ENCODE peak calls at places on chromosomes 7 and 10, in six cellular contexts. One of them, this sample, is unnamed.

GRCh38 chr7:147276783-147277370 is 1160.3 kb downstream of the CNTNAP2 start:
- DNase-seq in breast epithelium: no peak
- DNase-seq in stomach: no peak
- DNase-seq in Peyer's patch: no peak
- DNase-seq in uterus: no peak
- DNase-seq in ovary: no peak
- DNase-seq in this sample: no peak

GRCh38 chr10:73577788-73578187 is 13.4 kb downstream of the USP54 start:
- DNase-seq in breast epithelium: peak
- DNase-seq in stomach: peak
- DNase-seq in Peyer's patch: no peak
- DNase-seq in uterus: peak
- DNase-seq in ovary: peak
- DNase-seq in this sample: no peak

GRCh38 chr7:81260152-81260551 is 341.3 kb upstream of the SEMA3C start:
- DNase-seq in breast epithelium: no peak
- DNase-seq in stomach: no peak
- DNase-seq in Peyer's patch: no peak
- DNase-seq in uterus: no peak
- DNase-seq in ovary: no peak
- DNase-seq in this sample: no peak

GRCh38 chr10:102620615-102621417 is 23.5 kb upstream of the TRIM8 start:
- DNase-seq in breast epithelium: no peak
- DNase-seq in stomach: no peak
- DNase-seq in Peyer's patch: no peak
- DNase-seq in uterus: no peak
- DNase-seq in ovary: no peak
- DNase-seq in this sample: no peak

GRCh38 chr7:6350057-6350752 is 77.8 kb upstream of the CYTH3 start:
- DNase-seq in breast epithelium: no peak
- DNase-seq in stomach: no peak
- DNase-seq in Peyer's patch: no peak
- DNase-seq in uterus: no peak
- DNase-seq in ovary: no peak
- DNase-seq in this sample: no peak

GRCh38 chr10:22230331-22230833 is 12.6 kb upstream of the EBLN1 start:
- DNase-seq in breast epithelium: no peak
- DNase-seq in stomach: no peak
- DNase-seq in Peyer's patch: peak
- DNase-seq in uterus: no peak
- DNase-seq in ovary: no peak
- DNase-seq in this sample: no peak

GRCh38 chr10:71712572-71713134 is 6.9 kb downstream of the C10orf105 start:
- DNase-seq in breast epithelium: no peak
- DNase-seq in stomach: no peak
- DNase-seq in Peyer's patch: no peak
- DNase-seq in uterus: no peak
- DNase-seq in ovary: no peak
- DNase-seq in this sample: peak

GRCh38 chr10:6089334-6090219 is 743 bp downstream of the RBM17 start:
- DNase-seq in breast epithelium: no peak
- DNase-seq in stomach: no peak
- DNase-seq in Peyer's patch: no peak
- DNase-seq in uterus: peak
- DNase-seq in ovary: no peak
- DNase-seq in this sample: peak

GRCh38 chr10:132994811-132995210 is 52.4 kb upstream of the CFAP46 start:
- DNase-seq in breast epithelium: no peak
- DNase-seq in stomach: no peak
- DNase-seq in Peyer's patch: no peak
- DNase-seq in uterus: no peak
- DNase-seq in ovary: no peak
- DNase-seq in this sample: no peak

GRCh38 chr10:15035385-15036301 is 8.1 kb upstream of the OLAH start:
- DNase-seq in breast epithelium: no peak
- DNase-seq in stomach: no peak
- DNase-seq in Peyer's patch: peak
- DNase-seq in uterus: no peak
- DNase-seq in ovary: no peak
- DNase-seq in this sample: no peak

GRCh38 chr10:124076334-124076733 is 17.1 kb downstream of the CHST15 start:
- DNase-seq in breast epithelium: no peak
- DNase-seq in stomach: no peak
- DNase-seq in Peyer's patch: no peak
- DNase-seq in uterus: no peak
- DNase-seq in ovary: no peak
- DNase-seq in this sample: no peak

DNA sequence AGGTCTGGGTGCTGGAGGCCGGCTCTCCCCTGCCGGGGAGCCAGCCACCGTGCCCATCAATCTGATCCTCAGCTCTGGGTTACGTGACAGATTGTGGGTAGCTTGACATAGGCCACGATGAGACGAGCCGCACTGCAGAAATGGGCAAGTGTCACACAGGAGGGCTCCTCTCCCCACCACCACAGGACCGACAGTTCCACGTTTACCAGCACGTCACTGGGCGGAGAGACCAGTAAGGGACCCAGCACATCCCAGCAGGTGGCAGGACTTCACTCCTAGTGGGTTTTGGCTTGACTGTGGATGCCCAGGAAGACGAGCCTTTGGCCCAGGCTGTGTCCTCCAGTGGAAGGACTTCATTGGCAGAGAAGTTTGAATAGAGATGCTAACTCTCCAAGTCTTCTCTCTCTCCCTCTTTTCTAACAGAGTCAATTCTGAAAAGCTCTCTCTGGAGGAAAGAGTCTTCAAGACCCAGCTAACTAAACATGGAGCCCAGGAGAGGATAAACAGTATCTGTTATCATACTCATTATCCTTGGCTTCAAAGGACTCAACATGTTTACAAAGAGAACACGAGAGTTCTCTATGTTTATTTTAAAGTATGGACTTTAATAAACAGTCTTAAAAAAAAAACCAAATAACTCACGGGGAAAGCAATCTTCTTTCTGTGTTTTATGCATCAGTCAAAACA is 129.3 kb upstream of the JCAD start:
- DNase-seq in breast epithelium: no peak
- DNase-seq in stomach: no peak
- DNase-seq in Peyer's patch: no peak
- DNase-seq in uterus: no peak
- DNase-seq in ovary: no peak
- DNase-seq in this sample: no peak
- TF ChIP-seq POLR2A in breast epithelium: no peak
- TF ChIP-seq POLR2A in stomach: no peak
- TF ChIP-seq POLR2A in Peyer's patch: no peak
- TF ChIP-seq POLR2A in uterus: no peak
- TF ChIP-seq POLR2A in ovary: no peak
- TF ChIP-seq POLR2A in this sample: no peak

DNA sequence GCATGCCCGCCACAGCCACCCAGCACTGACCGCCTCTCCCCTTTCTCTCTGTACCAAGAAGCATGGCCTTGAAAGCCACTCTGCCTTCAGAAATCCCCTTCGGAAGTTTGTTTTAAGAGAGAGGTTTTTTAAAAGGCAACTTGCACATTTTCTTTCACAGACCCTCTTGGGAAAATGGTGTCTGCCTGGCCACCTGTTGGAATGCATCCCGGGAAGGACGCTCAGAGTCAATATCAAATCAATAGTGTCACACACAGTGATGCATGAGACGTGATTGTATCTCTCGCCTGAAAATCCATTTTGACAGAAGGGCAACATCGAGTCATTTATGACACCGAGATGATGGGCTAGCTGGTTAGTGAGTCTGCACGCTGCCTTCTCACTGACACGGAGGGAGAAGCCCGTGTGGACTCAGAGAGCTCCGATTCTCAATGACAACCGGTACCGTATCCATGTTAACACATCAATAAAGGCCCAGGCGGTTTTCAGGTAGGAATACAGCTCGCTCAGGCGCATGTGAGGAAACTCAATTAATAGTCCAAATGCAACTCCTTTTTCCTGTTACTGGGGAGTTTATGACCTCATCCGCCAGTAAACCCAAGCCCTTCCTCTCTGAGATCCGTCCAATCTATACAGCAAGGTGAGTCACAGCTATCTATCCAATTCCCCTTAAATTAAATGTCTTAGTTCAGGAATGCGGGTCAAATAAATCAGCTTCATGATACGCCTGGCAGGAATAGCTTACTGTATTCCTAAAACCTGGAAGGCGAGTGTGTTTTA is 621.5 kb upstream of the MKI67 start:
- DNase-seq in breast epithelium: no peak
- DNase-seq in stomach: no peak
- DNase-seq in Peyer's patch: no peak
- DNase-seq in uterus: no peak
- DNase-seq in ovary: no peak
- DNase-seq in this sample: no peak
- TF ChIP-seq POLR2A in breast epithelium: no peak
- TF ChIP-seq POLR2A in stomach: no peak
- TF ChIP-seq POLR2A in Peyer's patch: no peak
- TF ChIP-seq POLR2A in uterus: no peak
- TF ChIP-seq POLR2A in ovary: no peak
- TF ChIP-seq POLR2A in this sample: no peak

DNA sequence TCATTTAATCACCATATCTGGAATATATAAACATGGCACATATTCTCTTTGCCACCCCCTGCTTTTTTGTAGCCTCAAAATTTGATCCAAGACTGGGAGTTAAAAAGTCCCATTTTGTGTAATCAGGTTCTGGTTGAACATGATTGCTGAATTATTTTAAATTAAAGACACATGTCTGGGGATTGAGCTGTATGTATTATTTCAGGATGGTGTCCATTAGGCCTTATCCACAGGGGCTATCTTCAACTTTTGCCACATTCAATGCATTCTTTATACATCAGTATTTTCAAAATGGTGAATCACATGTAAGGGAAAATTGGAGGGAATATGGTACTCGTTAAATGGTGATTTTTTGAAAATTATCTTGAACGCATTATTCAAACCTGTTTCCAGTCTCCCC is 367.6 kb upstream of the NPVF start:
- DNase-seq in breast epithelium: no peak
- DNase-seq in stomach: no peak
- DNase-seq in Peyer's patch: no peak
- DNase-seq in uterus: no peak
- DNase-seq in ovary: no peak
- DNase-seq in this sample: no peak
- TF ChIP-seq POLR2A in breast epithelium: no peak
- TF ChIP-seq POLR2A in stomach: no peak
- TF ChIP-seq POLR2A in Peyer's patch: no peak
- TF ChIP-seq POLR2A in uterus: no peak
- TF ChIP-seq POLR2A in ovary: no peak
- TF ChIP-seq POLR2A in this sample: no peak

GRCh38 chr7:100467638-100468373 is 3.7 kb upstream of the SPACDR start:
- DNase-seq in breast epithelium: no peak
- DNase-seq in stomach: no peak
- DNase-seq in Peyer's patch: no peak
- DNase-seq in uterus: peak
- DNase-seq in ovary: no peak
- DNase-seq in this sample: peak
- TF ChIP-seq POLR2A in breast epithelium: no peak
- TF ChIP-seq POLR2A in stomach: no peak
- TF ChIP-seq POLR2A in Peyer's patch: no peak
- TF ChIP-seq POLR2A in uterus: no peak
- TF ChIP-seq POLR2A in ovary: no peak
- TF ChIP-seq POLR2A in this sample: no peak

GRCh38 chr10:47042199-47042473 is 130.9 kb downstream of the PTPN20 start:
- DNase-seq in breast epithelium: no peak
- DNase-seq in stomach: no peak
- DNase-seq in Peyer's patch: peak
- DNase-seq in uterus: no peak
- DNase-seq in ovary: no peak
- DNase-seq in this sample: peak
- TF ChIP-seq POLR2A in breast epithelium: no peak
- TF ChIP-seq POLR2A in stomach: no peak
- TF ChIP-seq POLR2A in Peyer's patch: no peak
- TF ChIP-seq POLR2A in uterus: no peak
- TF ChIP-seq POLR2A in ovary: no peak
- TF ChIP-seq POLR2A in this sample: no peak

This sample was measured in spleen.